ENCODE peak calls at places on chromosome 19, in four cellular contexts. O, R, V and M are unnamed samples.

GRCh38 chr19:6718741-6719539 is 1.5 kb downstream of the C3 start:
- DNase-seq in V (peak; percentile 58), R (peak; percentile 23), O (no peak), M (peak; percentile 86)

GRCh38 chr19:35216026-35216832 is 12.3 kb downstream of the FAM187B start:
- DNase-seq in R (peak; percentile 61), O (peak; percentile 6), V (peak; percentile 47), M (peak; percentile 31)

GRCh38 chr19:30083701-30084156 is 141.7 kb downstream of the URI1 start:
- DNase-seq in O (no peak), V (no peak), R (no peak), M (no peak)

GRCh38 chr19:39971380-39971841 is 446 bp downstream of the PSMC4 start:
- DNase-seq in O (peak; percentile 11), R (no peak), V (peak; percentile 51), M (no peak)

GRCh38 chr19:55641376-55642152 is 762 bp downstream of the ZNF580 start:
- DNase-seq in O (no peak), V (peak; percentile 61), R (peak; percentile 23), M (peak; percentile 47)

GRCh38 chr19:56690668-56691067 is 19.1 kb upstream of the ZNF835 start:
- DNase-seq in V (no peak), R (no peak), O (no peak), M (no peak)

GRCh38 chr19:23526302-23526701 is 131.0 kb upstream of the ZNF91 start:
- DNase-seq in O (no peak), R (peak; percentile 88), V (no peak), M (no peak)

GRCh38 chr19:518292-519231 is 11.3 kb downstream of the TPGS1 start:
- DNase-seq in O (no peak), V (no peak), R (no peak), M (no peak)

GRCh38 chr19:33795370-33796163 is 1.1 kb upstream of the KCTD15 start:
- DNase-seq in R (peak; percentile 75), V (peak; percentile 92), O (no peak), M (peak; percentile 89)

GRCh38 chr19:35216833-35217707 is 11.5 kb downstream of the FAM187B start:
- DNase-seq in R (peak; percentile 40), V (no peak), O (peak; percentile 84), M (peak; percentile 82)

GRCh38 chr19:6020972-6021805 is 43.2 kb upstream of the RANBP3 start:
- DNase-seq in V (no peak), R (no peak), O (no peak), M (no peak)

GRCh38 chr19:56760842-56761241 is 79.7 kb downstream of the PEG3 start:
- DNase-seq in O (no peak), R (no peak), V (no peak), M (no peak)

DNA sequence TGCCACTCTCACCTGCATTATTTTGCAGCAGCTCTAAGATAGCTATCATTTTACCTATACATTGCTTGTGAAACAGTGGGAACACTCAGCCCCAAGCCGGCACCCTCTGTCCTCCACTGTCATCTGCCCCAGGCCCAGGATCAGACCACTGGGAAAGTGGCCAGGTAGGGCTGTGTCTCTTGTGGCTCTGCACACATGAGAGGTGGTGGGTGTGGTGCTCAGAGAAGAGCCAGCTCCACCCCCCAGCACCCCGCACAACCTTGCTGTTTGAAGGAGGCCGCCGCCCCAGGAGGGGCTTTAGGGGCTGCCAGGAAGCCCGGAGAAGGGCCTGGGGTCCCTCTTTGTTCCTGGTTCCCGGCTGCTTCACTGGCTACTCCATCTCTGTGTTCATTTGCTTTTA is 26.6 kb downstream of the PPP1R37 start:
- DNase-seq in R (no peak), O (no peak), V (no peak), M (no peak)
- H4K20me1 ChIP-seq in R (peaks cover 6% of the 10 kb centered on the region), O (peaks cover 2% of the 10 kb centered on the region), V (peaks cover 15% of the 10 kb centered on the region), M (peaks cover 12% of the 10 kb centered on the region)

DNA sequence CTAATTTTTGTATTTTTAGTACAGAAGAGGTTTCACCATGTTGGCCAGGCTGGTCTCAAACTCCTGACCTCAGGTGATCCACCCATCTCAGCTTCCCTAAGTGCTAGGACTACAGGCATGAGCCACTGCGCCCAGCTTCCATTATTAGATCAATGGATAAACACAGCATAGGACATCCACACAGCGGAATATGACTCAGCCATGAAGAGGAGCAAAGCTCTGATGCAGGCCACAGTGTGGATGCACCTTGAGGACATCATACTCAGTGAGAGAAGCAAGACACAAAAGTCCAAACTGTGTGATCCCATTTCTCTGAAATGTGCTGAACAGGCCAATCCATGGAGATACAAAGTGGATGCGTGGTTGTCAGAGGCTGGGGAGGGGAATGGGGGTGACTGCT is 4.9 kb upstream of the ZBTB7A start:
- DNase-seq in O (no peak), R (no peak), V (no peak), M (no peak)
- H4K20me1 ChIP-seq in O (no peaks in the 10 kb centered on the region), R (no peaks in the 10 kb centered on the region), V (no peaks in the 10 kb centered on the region), M (no peaks in the 10 kb centered on the region)

GRCh38 chr19:4371209-4371897 is 28.0 kb downstream of the MPND start:
- DNase-seq in O (no peak), R (no peak), V (no peak), M (no peak)

GRCh38 chr19:4373601-4374441 is 26.5 kb downstream of the SH3GL1 start:
- DNase-seq in O (no peak), R (no peak), V (peak; percentile 74), M (no peak)

GRCh38 chr19:4372630-4373367 is 27.5 kb downstream of the SH3GL1 start:
- DNase-seq in R (no peak), O (no peak), V (no peak), M (no peak)

GRCh38 chr19:4370418-4371041 is 27.2 kb downstream of the MPND start:
- DNase-seq in O (no peak), V (no peak), R (no peak), M (no peak)

DNA sequence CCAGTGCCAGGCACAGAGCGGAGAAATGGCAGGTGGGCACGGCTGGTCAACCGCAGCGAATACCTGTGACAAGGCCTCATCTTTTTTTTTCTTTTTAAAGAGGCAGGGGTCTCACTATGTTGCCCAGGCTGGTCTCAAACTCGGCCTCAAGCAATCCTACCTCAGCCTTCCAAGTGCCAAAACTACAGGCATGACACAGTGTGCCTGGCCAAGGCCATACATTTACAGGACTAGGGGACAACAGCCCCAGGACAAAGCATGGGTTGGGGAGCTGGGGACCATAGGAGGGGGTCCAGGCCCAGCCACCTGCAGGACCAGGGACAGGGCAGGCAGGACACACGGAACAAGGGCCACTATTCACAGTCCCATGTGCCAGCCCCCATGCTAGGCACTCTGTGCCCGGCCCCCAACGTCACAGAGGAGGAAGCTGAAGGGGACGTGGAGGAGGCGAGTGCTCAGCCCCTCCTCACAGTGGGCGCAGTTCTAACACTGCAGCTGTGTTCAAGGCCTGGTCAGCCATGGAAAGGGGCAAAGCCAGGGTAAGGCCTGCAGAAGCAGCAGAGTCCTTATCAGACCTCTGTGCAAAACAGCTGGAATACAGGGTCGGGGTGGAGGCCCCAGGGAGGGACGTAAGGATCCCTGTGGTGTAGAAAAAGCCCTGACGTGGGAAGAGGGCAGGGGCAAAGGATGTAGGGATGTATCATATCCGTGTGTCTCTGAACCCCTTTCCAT is 28.3 kb downstream of the SH3GL1 start:
- DNase-seq in O (no peak), R (no peak), V (no peak), M (no peak)
- H4K20me1 ChIP-seq in O (peaks cover 7% of the 10 kb centered on the region), R (no peaks in the 10 kb centered on the region), V (no peaks in the 10 kb centered on the region), M (peaks cover 18% of the 10 kb centered on the region)

DNA sequence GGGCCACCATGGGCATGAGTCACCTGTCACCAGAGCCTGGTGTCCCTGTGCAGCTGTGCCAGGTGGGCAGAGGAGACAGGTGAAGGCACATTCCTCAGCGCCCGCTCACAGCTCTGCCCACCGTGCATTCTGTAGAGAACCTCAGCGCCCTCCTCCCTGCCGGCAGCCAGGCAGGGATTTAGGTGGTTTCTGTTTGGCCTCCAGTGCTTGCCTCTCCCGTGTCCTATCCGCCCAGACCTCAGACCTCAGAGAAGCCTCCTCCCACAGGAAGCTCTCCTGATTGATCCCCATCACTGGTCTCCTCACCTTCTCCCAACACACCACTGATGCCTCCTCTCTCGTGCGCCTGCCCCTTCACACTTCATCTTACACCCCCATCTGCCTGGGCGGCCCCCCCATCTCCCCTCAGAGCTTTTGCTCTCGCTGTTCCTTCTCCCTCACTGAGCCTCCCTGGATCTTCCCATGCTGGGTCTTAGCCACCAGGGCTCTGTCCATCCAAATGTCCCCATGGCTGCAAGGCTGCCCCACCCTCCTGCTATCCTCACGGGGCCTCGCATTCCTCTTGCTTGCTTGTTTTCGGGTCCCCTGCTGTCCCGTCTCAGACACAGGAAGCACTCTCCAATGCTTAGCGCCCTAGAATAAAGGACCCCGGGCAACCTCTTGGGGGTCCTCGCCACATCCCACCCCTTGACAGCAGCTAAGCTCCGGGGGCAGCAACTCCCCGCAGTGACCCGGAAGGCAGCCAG is 23.9 kb downstream of the SH3GL1 start:
- DNase-seq in O (no peak), R (peak; percentile 33), V (no peak), M (no peak)
- H4K20me1 ChIP-seq in O (peaks cover 20% of the 10 kb centered on the region), R (no peaks in the 10 kb centered on the region), V (no peaks in the 10 kb centered on the region), M (peaks cover 31% of the 10 kb centered on the region)